ENCODE peak calls at places on chromosomes 5 and 9, in six cellular contexts. A is ovary, Z is SK-N-SH, R is HFF-Myc, T is HepG2, N is fibroblast of pulmonary artery. U is an unnamed sample.

GRCh38 chr5:526456-527088 is 2.3 kb upstream of the SLC9A3 start:
- DNase-seq in A (no peak), Z (no peak), R (no peak), T (no peak), N (no peak), U (no peak)

GRCh38 chr9:37798677-37799076 is 1.9 kb upstream of the DCAF10 start:
- DNase-seq in A (no peak), Z (no peak), R (no peak), T (no peak), N (no peak), U (no peak)

GRCh38 chr9:85142461-85143401 is 473.2 kb downstream of the NTRK2 start:
- DNase-seq in A (no peak), Z (peak), R (peak), T (peak), N (peak), U (peak)

GRCh38 chr5:124866355-124867063 is 120.1 kb upstream of the ZNF608 start:
- DNase-seq in A (peak), Z (peak), R (no peak), T (no peak), N (no peak), U (no peak)

GRCh38 chr9:137705443-137705863 is 86.6 kb downstream of the EHMT1 start:
- DNase-seq in A (no peak), Z (no peak), R (no peak), T (no peak), N (no peak), U (no peak)

GRCh38 chr5:156893517-156893916 is 43.4 kb downstream of the PPP1R2B start:
- DNase-seq in A (no peak), Z (no peak), R (no peak), T (no peak), N (no peak), U (no peak)

GRCh38 chr5:11903121-11903613 is 1.1 kb downstream of the CTNND2 start:
- DNase-seq in A (no peak), Z (no peak), R (no peak), T (no peak), N (no peak), U (no peak)

GRCh38 chr9:13554626-13555025 is 275.1 kb upstream of the MPDZ start:
- DNase-seq in A (no peak), Z (peak), R (no peak), T (no peak), N (no peak), U (no peak)

GRCh38 chr9:97781902-97782301 is 71.1 kb upstream of the FOXE1 start:
- DNase-seq in A (no peak), Z (no peak), R (no peak), T (no peak), N (no peak), U (no peak)

GRCh38 chr9:4849364-4849763 is 56.6 kb downstream of the RCL1 start:
- DNase-seq in A (no peak), Z (no peak), R (no peak), T (peak), N (no peak), U (no peak)

GRCh38 chr9:133658442-133659431 is 22.6 kb downstream of the DBH start:
- DNase-seq in A (no peak), Z (no peak), R (peak), T (peak), N (peak), U (peak)

GRCh38 chr5:120624021-120624563 is 160.0 kb downstream of the PRR16 start:
- DNase-seq in A (no peak), Z (no peak), R (no peak), T (no peak), N (peak), U (peak)

GRCh38 chr9:80146466-80146865 is 574.7 kb downstream of the TLE4 start:
- DNase-seq in A (no peak), Z (no peak), R (no peak), T (no peak), N (no peak), U (peak)

GRCh38 chr5:141343242-141343952 is at the start of gene PCDHGA3:
- DNase-seq in A (no peak), Z (no peak), R (no peak), T (no peak), N (peak), U (peak)

GRCh38 chr9:73807956-73808355 is 656.3 kb downstream of the ANXA1 start:
- DNase-seq in A (no peak), Z (no peak), R (no peak), T (no peak), N (peak), U (peak)

GRCh38 chr5:170497311-170498038 is 6.3 kb upstream of the KCNIP1 start:
- DNase-seq in A (no peak), Z (no peak), R (no peak), T (no peak), N (no peak), U (peak)

GRCh38 chr9:89793551-89793950 is 188.7 kb downstream of the GADD45G start:
- DNase-seq in A (no peak), Z (no peak), R (no peak), T (no peak), N (no peak), U (no peak)

GRCh38 chr9:113956901-113957777 is 81.0 kb downstream of the ZNF618 start:
- DNase-seq in A (no peak), Z (no peak), R (peak), T (no peak), N (peak), U (peak)

GRCh38 chr5:172782169-172783039 is 11.4 kb upstream of the DUSP1 start:
- DNase-seq in A (no peak), Z (no peak), R (no peak), T (peak), N (no peak), U (peak)

GRCh38 chr9:89755835-89756234 is 151.0 kb downstream of the GADD45G start:
- DNase-seq in A (no peak), Z (no peak), R (no peak), T (no peak), N (peak), U (peak)

GRCh38 chr5:155069961-155070360 is 56.4 kb downstream of the KIF4B start:
- DNase-seq in A (no peak), Z (no peak), R (no peak), T (no peak), N (no peak), U (peak)

GRCh38 chr9:134035041-134036039 is 10.1 kb downstream of the BRD3OS start:
- DNase-seq in A (no peak), Z (no peak), R (no peak), T (no peak), N (no peak), U (no peak)

GRCh38 chr9:87889882-87890252 is 7.2 kb downstream of the SPATA31E1 start:
- DNase-seq in A (no peak), Z (no peak), R (no peak), T (no peak), N (no peak), U (no peak)

GRCh38 chr9:109139851-109140250 is 20.1 kb upstream of the TMEM245 start:
- DNase-seq in A (no peak), Z (no peak), R (no peak), T (no peak), N (no peak), U (no peak)

DNA sequence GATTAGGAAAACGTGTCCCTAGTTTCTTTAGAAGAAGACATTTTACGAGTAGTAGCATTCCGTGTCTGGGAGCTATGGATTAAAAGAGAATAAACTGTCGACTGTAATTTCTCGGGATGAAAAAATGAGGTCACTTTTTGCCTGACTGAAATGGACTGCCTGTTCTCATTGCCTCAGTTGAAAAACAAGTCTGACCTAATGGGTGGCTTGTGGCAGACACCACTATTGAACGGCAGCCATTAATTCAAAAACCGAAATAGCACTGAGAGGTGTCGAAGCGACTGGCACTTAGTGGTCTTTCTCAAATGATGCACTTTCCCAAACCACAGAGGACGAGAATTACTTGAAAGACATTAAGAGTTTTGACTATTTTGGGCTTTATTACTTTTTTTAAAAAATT is 35.4 kb downstream of the OSTF1 start:
- DNase-seq in A (no peak), Z (no peak), R (no peak), T (no peak), N (no peak), U (no peak)
- H3K4me3 ChIP-seq in A (no peak), Z (no peak), R (no peak), T (no peak), N (no peak), U (no peak)

GRCh38 chr9:82903503-82903902 is 159.4 kb downstream of the RASEF start:
- DNase-seq in A (no peak), Z (no peak), R (no peak), T (no peak), N (no peak), U (no peak)
- TF ChIP-seq CTCF in A (no peak), Z (no peak), R (peak), T (no peak), N (no peak), U (no peak)

GRCh38 chr5:36607114-36607561 is 732 bp downstream of the SLC1A3 start:
- DNase-seq in A (peak), Z (no peak), R (peak), T (no peak), N (peak), U (peak)

GRCh38 chr5:36607838-36608783 is 1.7 kb downstream of the SLC1A3 start:
- DNase-seq in A (no peak), Z (no peak), R (no peak), T (no peak), N (peak), U (peak)

GRCh38 chr5:36605241-36605640 is 1.2 kb upstream of the SLC1A3 start:
- DNase-seq in A (no peak), Z (no peak), R (no peak), T (no peak), N (no peak), U (peak)

GRCh38 chr5:36606437-36607113 is at the start of gene SLC1A3:
- DNase-seq in A (peak), Z (no peak), R (peak), T (no peak), N (peak), U (peak)

GRCh38 chr5:36606052-36606436 is 362 bp upstream of the SLC1A3 start:
- DNase-seq in A (no peak), Z (no peak), R (no peak), T (no peak), N (no peak), U (peak)
- H3K4me3 ChIP-seq in A (peak), Z (peak), R (peak), T (no peak), N (peak), U (peak)

DNA sequence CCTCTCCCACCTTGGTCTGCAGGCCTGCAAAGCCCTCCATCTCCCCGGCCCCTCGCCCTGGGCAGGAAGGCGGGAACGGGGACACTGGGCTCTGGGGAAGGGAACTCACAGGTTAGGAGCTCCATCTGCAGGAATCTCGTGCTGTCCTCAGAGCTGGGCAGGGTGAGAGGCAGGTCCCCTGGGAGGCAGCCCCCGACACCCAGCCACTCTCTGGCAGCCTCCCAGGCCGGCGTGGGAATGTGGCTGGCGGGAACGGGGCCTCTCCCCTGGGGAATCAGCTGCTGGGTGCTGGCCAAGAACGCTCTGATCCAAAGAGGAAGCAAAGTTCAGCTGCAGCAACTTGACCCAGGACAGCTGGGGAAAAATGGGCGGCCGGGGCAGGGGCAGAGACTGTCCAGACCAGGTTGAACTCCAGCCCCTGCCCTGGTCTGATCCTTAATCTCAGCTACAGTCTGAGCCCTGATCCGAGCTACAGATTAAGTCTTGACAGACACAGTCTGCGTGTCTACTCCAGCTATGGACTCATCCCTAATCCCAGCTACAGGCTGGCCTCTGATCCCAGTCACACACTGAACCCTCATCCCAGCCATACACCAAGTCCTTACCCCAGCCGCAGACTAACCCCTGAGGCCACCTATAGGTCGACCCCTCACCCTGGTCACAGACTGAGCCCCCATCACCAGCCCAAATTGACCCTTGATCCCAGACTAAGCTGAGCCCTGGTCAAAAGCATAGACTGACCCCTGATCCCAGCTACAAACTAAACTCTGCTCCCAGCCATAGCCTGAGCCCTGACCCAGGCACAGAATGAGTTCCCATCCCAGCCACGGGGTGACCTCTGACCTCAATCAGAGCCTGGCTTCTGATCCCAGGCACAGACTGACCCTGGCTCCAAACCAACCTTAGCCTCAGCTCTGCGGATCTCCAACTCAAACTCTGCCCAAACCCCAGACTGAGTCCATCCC is 37.3 kb upstream of the EGFL7 start:
- DNase-seq in A (peak), Z (peak), R (peak), T (peak), N (peak), U (peak)
- TF ChIP-seq CTCF in A (no peak), Z (peak), R (peak), T (peak), N (peak), U (peak)

GRCh38 chr5:119338326-119338957 is 17.4 kb upstream of the TNFAIP8 start:
- DNase-seq in A (no peak), Z (no peak), R (no peak), T (no peak), N (no peak), U (no peak)
- H3K4me3 ChIP-seq in A (no peak), Z (no peak), R (no peak), T (no peak), N (no peak), U (no peak)